ENCODE peak calls at places on chromosomes 5 and 9, in four cellular contexts. B is HEK293T, Z is uterus, O is glutamatergic neuron. H is an unnamed sample.

GRCh38 chr9:124306098-124306735 is 48.5 kb downstream of the NEK6 start:
- DNase-seq in B (no peak), Z (no peak), O (no peak), H (peak)

GRCh38 chr5:56769875-56770604 is 45.3 kb upstream of the MAP3K1 start:
- DNase-seq in B (no peak), Z (no peak), O (no peak), H (no peak)

GRCh38 chr5:35095366-35095765 is 47.6 kb upstream of the AGXT2 start:
- DNase-seq in B (no peak), Z (no peak), O (no peak), H (no peak)

GRCh38 chr9:100098241-100098886 is 436 bp downstream of the ERP44 start:
- DNase-seq in B (peak), Z (peak), O (peak), H (no peak)

GRCh38 chr9:102911185-102911584 is 83.9 kb upstream of the CYLC2 start:
- DNase-seq in B (no peak), Z (no peak), O (no peak), H (no peak)

GRCh38 chr5:40676643-40677333 is 2.9 kb upstream of the PTGER4 start:
- DNase-seq in B (no peak), Z (peak), O (no peak), H (peak)

GRCh38 chr9:38622083-38622674 is 1.8 kb upstream of the ANKRD18A start:
- DNase-seq in B (no peak), Z (no peak), O (peak), H (no peak)

GRCh38 chr5:135869151-135869737 is 26.4 kb downstream of the IL9 start:
- DNase-seq in B (no peak), Z (no peak), O (no peak), H (no peak)

GRCh38 chr5:75052461-75053285 is at the start of gene GCNT4:
- DNase-seq in B (peak), Z (peak), O (peak), H (no peak)

GRCh38 chr5:115584501-115584900 is 17.8 kb downstream of the TICAM2 start:
- DNase-seq in B (no peak), Z (no peak), O (no peak), H (no peak)

GRCh38 chr5:138724470-138725146 is 28.6 kb upstream of the CTNNA1 start:
- DNase-seq in B (no peak), Z (no peak), O (no peak), H (no peak)

GRCh38 chr5:68287976-68288755 is 72.6 kb downstream of the PIK3R1 start:
- DNase-seq in B (peak), Z (peak), O (peak), H (no peak)

GRCh38 chr5:91146905-91147600 is 236.1 kb downstream of the ARRDC3 start:
- DNase-seq in B (no peak), Z (no peak), O (no peak), H (no peak)

GRCh38 chr5:172078027-172078426 is 71.6 kb upstream of the FBXW11 start:
- DNase-seq in B (no peak), Z (no peak), O (no peak), H (no peak)

GRCh38 chr9:101443358-101443757 is 7.8 kb upstream of the ALDOB start:
- DNase-seq in B (no peak), Z (no peak), O (no peak), H (no peak)

GRCh38 chr9:99051353-99051752 is 53.6 kb upstream of the TGFBR1 start:
- DNase-seq in B (no peak), Z (no peak), O (no peak), H (no peak)

H was measured in kidney epithelial cell.